ENCODE peak calls at places on chromosomes 4 and X, in ten cellular contexts. S, R, L, T, Z, K, U, D, O and I are unnamed samples.

GRCh38 chrX:15815779-15816452 is 25.6 kb downstream of the ZRSR2 start:
- DNase-seq in S (peak), R (no peak), L (peak), T (no peak), Z (peak), K (no peak), U (peak), D (peak), O (no peak), I (no peak)

GRCh38 chr4:41334182-41334581 is 77.5 kb downstream of the UCHL1 start:
- DNase-seq in S (no peak), R (no peak), L (peak), T (no peak), Z (no peak), K (no peak), U (no peak), D (no peak), O (peak), I (no peak)

GRCh38 chr4:52788806-52789205 is 37.6 kb upstream of the ERVMER34-1 start:
- DNase-seq in S (no peak), R (no peak), L (no peak), T (no peak), Z (no peak), K (no peak), U (no peak), D (no peak), O (no peak), I (no peak)

GRCh38 chrX:47370278-47370677 is at the start of gene ZNF157:
- DNase-seq in S (no peak), R (no peak), L (no peak), T (no peak), Z (no peak), K (no peak), U (no peak), D (no peak), O (no peak), I (no peak)

GRCh38 chr4:80362578-80363181 is 27.1 kb downstream of the CFAP299 start:
- DNase-seq in S (peak), R (peak), L (peak), T (peak), Z (peak), K (no peak), U (peak), D (peak), O (no peak), I (no peak)

GRCh38 chr4:185269286-185269685 is 59.9 kb downstream of the SNX25 start:
- DNase-seq in S (no peak), R (no peak), L (no peak), T (no peak), Z (no peak), K (no peak), U (no peak), D (no peak), O (no peak), I (no peak)

GRCh38 chrX:39491548-39492297 is 606.0 kb downstream of the BCOR start:
- DNase-seq in S (peak), R (no peak), L (peak), T (no peak), Z (no peak), K (no peak), U (peak), D (no peak), O (no peak), I (no peak)

GRCh38 chr4:65645185-65645584 is 25.1 kb downstream of the EPHA5 start:
- DNase-seq in S (no peak), R (no peak), L (no peak), T (no peak), Z (no peak), K (no peak), U (no peak), D (no peak), O (no peak), I (no peak)

GRCh38 chr4:1309261-1310010 is 19.7 kb downstream of the MAEA start:
- DNase-seq in S (peak), R (peak), L (peak), T (peak), Z (peak), K (peak), U (peak), D (peak), O (peak), I (peak)

GRCh38 chr4:6937748-6938147 is 28.1 kb downstream of the TBC1D14 start:
- DNase-seq in S (no peak), R (no peak), L (no peak), T (no peak), Z (no peak), K (no peak), U (no peak), D (no peak), O (no peak), I (peak)

GRCh38 chr4:6749340-6750171 is 33.0 kb upstream of the KIAA0232 start:
- DNase-seq in S (no peak), R (no peak), L (peak), T (peak), Z (peak), K (peak), U (peak), D (no peak), O (peak), I (peak)

GRCh38 chr4:180827193-180827592 is 1416.0 kb upstream of the TENM3 start:
- DNase-seq in S (no peak), R (peak), L (peak), T (no peak), Z (peak), K (no peak), U (peak), D (no peak), O (no peak), I (no peak)

GRCh38 chrX:107678957-107679740 is 50.8 kb downstream of the PRPS1 start:
- DNase-seq in S (peak), R (peak), L (peak), T (peak), Z (peak), K (peak), U (peak), D (peak), O (peak), I (peak)

GRCh38 chr4:140326395-140326993 is 47.0 kb upstream of the SCOC start:
- DNase-seq in S (no peak), R (peak), L (peak), T (no peak), Z (peak), K (no peak), U (peak), D (no peak), O (no peak), I (no peak)

GRCh38 chr4:92303621-92304027 is at the start of gene GRID2:
- DNase-seq in S (no peak), R (peak), L (peak), T (peak), Z (peak), K (no peak), U (no peak), D (peak), O (no peak), I (no peak)

GRCh38 chr4:97867557-97868091 is 275.7 kb downstream of the STPG2 start:
- DNase-seq in S (no peak), R (no peak), L (no peak), T (no peak), Z (no peak), K (no peak), U (no peak), D (no peak), O (no peak), I (no peak)

GRCh38 chrX:138877746-138878145 is 166.2 kb upstream of the FGF13 start:
- DNase-seq in S (no peak), R (no peak), L (no peak), T (no peak), Z (no peak), K (no peak), U (no peak), D (no peak), O (no peak), I (no peak)

GRCh38 chr4:146232131-146232722 is 17.9 kb downstream of the REELD1 start:
- DNase-seq in S (no peak), R (no peak), L (no peak), T (no peak), Z (no peak), K (no peak), U (peak), D (no peak), O (no peak), I (no peak)

GRCh38 chr4:89158884-89159503 is 47.7 kb downstream of the TIGD2 start:
- DNase-seq in S (no peak), R (no peak), L (peak), T (no peak), Z (peak), K (no peak), U (peak), D (no peak), O (no peak), I (no peak)

GRCh38 chr4:151199496-151200190 is 77.3 kb upstream of the PRSS48 start:
- DNase-seq in S (no peak), R (no peak), L (no peak), T (no peak), Z (no peak), K (no peak), U (no peak), D (no peak), O (no peak), I (no peak)

GRCh38 chrX:42237956-42238355 is 314.6 kb upstream of the CASK start:
- DNase-seq in S (no peak), R (no peak), L (no peak), T (no peak), Z (peak), K (no peak), U (no peak), D (no peak), O (no peak), I (no peak)

GRCh38 chrX:12950851-12951589 is 23.9 kb upstream of the TMSB4X start:
- DNase-seq in S (peak), R (no peak), L (peak), T (peak), Z (no peak), K (no peak), U (peak), D (peak), O (no peak), I (no peak)

GRCh38 chr4:52925531-52925968 is 63.4 kb downstream of the RASL11B start:
- DNase-seq in S (no peak), R (no peak), L (peak), T (no peak), Z (no peak), K (no peak), U (no peak), D (no peak), O (no peak), I (no peak)

GRCh38 chrX:14409341-14409740 is 120.0 kb upstream of the GLRA2 start:
- DNase-seq in S (no peak), R (no peak), L (peak), T (no peak), Z (peak), K (no peak), U (peak), D (no peak), O (no peak), I (no peak)

GRCh38 chrX:791479-792034 is 161.0 kb downstream of the SHOX start:
- DNase-seq in S (no peak), R (no peak), L (no peak), T (no peak), Z (no peak), K (no peak), U (no peak), D (peak), O (no peak), I (no peak)

GRCh38 chrX:68307767-68308166 is 125.5 kb downstream of the OPHN1 start:
- DNase-seq in S (no peak), R (no peak), L (no peak), T (no peak), Z (peak), K (no peak), U (no peak), D (no peak), O (no peak), I (no peak)

GRCh38 chr4:646460-646859 is 21.1 kb downstream of the PDE6B start:
- DNase-seq in S (peak), R (no peak), L (no peak), T (no peak), Z (no peak), K (no peak), U (no peak), D (no peak), O (no peak), I (no peak)

GRCh38 chrX:114619874-114620273 is 36.0 kb downstream of the HTR2C start:
- DNase-seq in S (no peak), R (no peak), L (peak), T (no peak), Z (no peak), K (no peak), U (no peak), D (no peak), O (no peak), I (no peak)

GRCh38 chrX:68440940-68441339 is 7.6 kb upstream of the OPHN1 start:
- DNase-seq in S (no peak), R (peak), L (peak), T (no peak), Z (peak), K (peak), U (peak), D (no peak), O (no peak), I (peak)

GRCh38 chr4:98546910-98547544 is 111.4 kb downstream of the TSPAN5 start:
- DNase-seq in S (no peak), R (peak), L (no peak), T (no peak), Z (peak), K (no peak), U (peak), D (no peak), O (peak), I (no peak)

GRCh38 chr4:157220026-157220881 is at the start of gene GRIA2:
- DNase-seq in S (no peak), R (peak), L (peak), T (peak), Z (peak), K (no peak), U (peak), D (peak), O (no peak), I (peak)

GRCh38 chr4:47686294-47686872 is 151.5 kb downstream of the CORIN start:
- DNase-seq in S (peak), R (no peak), L (peak), T (peak), Z (peak), K (peak), U (peak), D (peak), O (peak), I (no peak)

GRCh38 chr4:67871867-67872266 is 11.9 kb downstream of the TMPRSS11D start:
- DNase-seq in S (no peak), R (no peak), L (peak), T (no peak), Z (peak), K (no peak), U (peak), D (no peak), O (no peak), I (no peak)

GRCh38 chr4:104128850-104129213 is 365.9 kb downstream of the CXXC4 start:
- DNase-seq in S (no peak), R (no peak), L (peak), T (no peak), Z (no peak), K (no peak), U (peak), D (no peak), O (no peak), I (no peak)

GRCh38 chrX:114344756-114345155 is 239.1 kb upstream of the HTR2C start:
- DNase-seq in S (no peak), R (no peak), L (peak), T (no peak), Z (peak), K (no peak), U (peak), D (no peak), O (no peak), I (no peak)

GRCh38 chr4:184907216-184907615 is 81.4 kb upstream of the ACSL1 start:
- DNase-seq in S (no peak), R (no peak), L (no peak), T (no peak), Z (no peak), K (no peak), U (no peak), D (no peak), O (no peak), I (no peak)

GRCh38 chr4:75844151-75844662 is 58.0 kb downstream of the PPEF2 start:
- DNase-seq in S (no peak), R (no peak), L (peak), T (no peak), Z (peak), K (no peak), U (peak), D (no peak), O (no peak), I (no peak)

GRCh38 chr4:142656178-142656577 is 189.9 kb downstream of the INPP4B start:
- DNase-seq in S (peak), R (no peak), L (no peak), T (no peak), Z (peak), K (no peak), U (no peak), D (no peak), O (no peak), I (peak)

GRCh38 chr4:38568768-38569167 is 95.2 kb upstream of the KLF3 start:
- DNase-seq in S (no peak), R (no peak), L (no peak), T (no peak), Z (no peak), K (no peak), U (no peak), D (no peak), O (no peak), I (no peak)

GRCh38 chr4:38563703-38564490 is 100.1 kb upstream of the KLF3 start:
- DNase-seq in S (no peak), R (no peak), L (no peak), T (no peak), Z (peak), K (no peak), U (no peak), D (no peak), O (no peak), I (no peak)

GRCh38 chr4:38565271-38566199 is 98.5 kb upstream of the KLF3 start:
- DNase-seq in S (no peak), R (no peak), L (no peak), T (no peak), Z (peak), K (peak), U (peak), D (no peak), O (peak), I (no peak)

GRCh38 chr4:38567448-38567847 is 96.6 kb upstream of the KLF3 start:
- DNase-seq in S (no peak), R (no peak), L (no peak), T (no peak), Z (no peak), K (no peak), U (no peak), D (no peak), O (no peak), I (no peak)

GRCh38 chr4:38566811-38567398 is 97.1 kb upstream of the KLF3 start:
- DNase-seq in S (no peak), R (no peak), L (no peak), T (no peak), Z (no peak), K (no peak), U (no peak), D (no peak), O (no peak), I (no peak)
- H3K27ac ChIP-seq in S (no peak), R (no peak), L (no peak), T (no peak), Z (no peak), K (no peak), U (no peak), D (no peak), O (no peak), I (no peak)

GRCh38 chrX:73851014-73852009 is 288.3 kb downstream of the CHIC1 start:
- DNase-seq in S (peak), R (peak), L (no peak), T (no peak), Z (no peak), K (no peak), U (no peak), D (no peak), O (peak), I (peak)
- H3K27ac ChIP-seq in S (peak), R (peak), L (no peak), T (no peak), Z (peak), K (no peak), U (no peak), D (no peak), O (peak), I (peak)

GRCh38 chr4:8268901-8269534 is 536 bp upstream of the HTRA3 start:
- DNase-seq in S (no peak), R (no peak), L (no peak), T (no peak), Z (no peak), K (no peak), U (no peak), D (no peak), O (no peak), I (no peak)

GRCh38 chr4:8268211-8268610 is 1.3 kb upstream of the HTRA3 start:
- DNase-seq in S (no peak), R (peak), L (no peak), T (no peak), Z (no peak), K (no peak), U (no peak), D (no peak), O (no peak), I (no peak)

GRCh38 chr4:8270418-8270771 is 841 bp downstream of the HTRA3 start:
- DNase-seq in S (no peak), R (no peak), L (no peak), T (no peak), Z (no peak), K (no peak), U (no peak), D (no peak), O (no peak), I (no peak)

GRCh38 chr4:8270912-8271815 is 1.6 kb downstream of the HTRA3 start:
- DNase-seq in S (no peak), R (peak), L (no peak), T (no peak), Z (no peak), K (no peak), U (no peak), D (no peak), O (no peak), I (no peak)

GRCh38 chr4:8269535-8270417 is at the start of gene HTRA3:
- DNase-seq in S (no peak), R (peak), L (peak), T (no peak), Z (peak), K (peak), U (no peak), D (peak), O (no peak), I (peak)
- H3K27ac ChIP-seq in S (no peak), R (peak), L (no peak), T (peak), Z (no peak), K (peak), U (peak), D (no peak), O (peak), I (peak)

GRCh38 chr4:173537628-173538147 is 7.7 kb upstream of the HAND2 start:
- DNase-seq in S (no peak), R (no peak), L (no peak), T (no peak), Z (no peak), K (no peak), U (no peak), D (no peak), O (no peak), I (no peak)
- H3K27ac ChIP-seq in S (no peak), R (no peak), L (peak), T (no peak), Z (no peak), K (peak), U (no peak), D (no peak), O (peak), I (no peak)

DNA sequence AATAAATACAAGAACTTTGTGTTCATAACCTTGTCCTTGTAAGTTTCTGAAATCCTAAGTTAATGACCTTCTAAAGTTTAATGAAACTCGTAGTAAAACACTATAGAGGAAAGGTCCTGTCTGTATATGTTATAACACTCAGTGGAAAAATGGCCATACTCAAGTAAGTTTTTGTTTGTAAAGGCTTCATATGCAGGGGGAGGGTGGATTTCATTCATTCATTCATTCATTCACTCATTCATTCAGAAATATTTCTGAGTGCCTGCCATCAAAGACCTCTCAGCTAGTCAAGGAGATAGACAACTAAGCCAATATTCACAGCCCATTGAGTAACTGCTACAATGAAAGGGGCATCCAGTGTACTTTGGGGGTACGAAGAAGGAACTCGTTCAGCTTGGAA is 6.9 kb upstream of the TMEM156 start:
- DNase-seq in S (no peak), R (no peak), L (no peak), T (no peak), Z (no peak), K (no peak), U (no peak), D (no peak), O (no peak), I (no peak)
- H3K27ac ChIP-seq in S (no peak), R (no peak), L (no peak), T (no peak), Z (no peak), K (no peak), U (no peak), D (no peak), O (no peak), I (no peak)

GRCh38 chrX:155767101-155767878 is 113.9 kb upstream of the VAMP7 start:
- DNase-seq in S (peak), R (peak), L (peak), T (peak), Z (peak), K (peak), U (peak), D (peak), O (peak), I (peak)
- H3K27ac ChIP-seq in S (no peak), R (no peak), L (peak), T (no peak), Z (peak), K (peak), U (peak), D (no peak), O (peak), I (peak)

DNA sequence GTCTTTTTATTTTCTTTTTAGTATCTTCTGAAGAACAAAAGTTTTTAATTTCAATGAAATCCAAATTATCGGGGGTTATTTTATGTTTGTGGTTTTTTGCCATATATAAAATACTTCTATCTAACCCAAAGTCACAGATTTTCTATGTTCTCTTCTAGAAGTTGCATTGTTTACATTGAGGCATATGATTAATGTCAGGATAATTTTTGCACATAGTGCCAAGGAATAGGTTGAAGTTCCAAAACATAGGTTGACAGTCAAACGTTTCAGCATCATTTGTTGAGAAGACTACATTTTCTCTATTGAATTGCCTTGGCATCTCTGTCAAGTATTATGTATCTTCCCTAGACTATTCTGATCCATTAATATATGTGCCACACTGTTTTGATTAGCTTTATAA is 64.5 kb downstream of the ANKRD17 start:
- DNase-seq in S (no peak), R (no peak), L (no peak), T (no peak), Z (no peak), K (no peak), U (no peak), D (no peak), O (no peak), I (no peak)
- H3K27ac ChIP-seq in S (no peak), R (no peak), L (no peak), T (no peak), Z (no peak), K (no peak), U (no peak), D (no peak), O (no peak), I (no peak)